ENCODE peak calls at places on chromosome 9, in nine cellular contexts. M, V, Y, B, F, W, R, K and A are unnamed samples.

GRCh38 chr9:93207326-93207814 is 23.4 kb downstream of the WNK2 start:
- DNase-seq in F (no peak), R (no peak), K (no peak), M (no peak), B (no peak), V (no peak), Y (peak; percentile 68), W (no peak), A (no peak)

GRCh38 chr9:91795500-91796241 is 154.4 kb downstream of the ROR2 start:
- DNase-seq in F (no peak), W (no peak), K (no peak), M (peak; percentile 71), V (no peak), Y (no peak), B (no peak), R (peak; percentile 65), A (no peak)

GRCh38 chr9:114266969-114267368 is 55.9 kb upstream of the ORM1 start:
- DNase-seq in K (no peak), F (no peak), W (no peak), B (no peak), Y (no peak), R (no peak), V (no peak), M (no peak), A (no peak)

GRCh38 chr9:69500925-69501324 is 171.2 kb downstream of the APBA1 start:
- DNase-seq in M (no peak), V (no peak), Y (no peak), F (no peak), W (no peak), K (no peak), R (no peak), B (no peak), A (no peak)

GRCh38 chr9:77816641-77817341 is 168.7 kb upstream of the GNA14 start:
- DNase-seq in K (no peak), B (no peak), Y (no peak), M (no peak), W (no peak), F (no peak), R (no peak), V (no peak), A (no peak)

GRCh38 chr9:36100532-36100931 is 36.0 kb upstream of the GLIPR2 start:
- DNase-seq in F (no peak), B (no peak), Y (no peak), V (no peak), W (no peak), K (no peak), M (no peak), R (no peak), A (no peak)

GRCh38 chr9:37914701-37915358 is 10.9 kb upstream of the SLC25A51 start:
- DNase-seq in M (no peak), R (no peak), B (peak; percentile 62), Y (no peak), W (no peak), V (no peak), F (no peak), K (no peak), A (peak; percentile 63)

GRCh38 chr9:4301302-4301701 is 1.4 kb upstream of the GLIS3 start:
- DNase-seq in V (no peak), W (no peak), M (no peak), K (no peak), Y (no peak), R (peak; percentile 64), F (no peak), B (no peak), A (no peak)

GRCh38 chr9:108245901-108246300 is 609.9 kb downstream of the ACTL7B start:
- DNase-seq in W (no peak), V (no peak), M (no peak), Y (no peak), R (no peak), K (no peak), F (no peak), B (no peak), A (no peak)

GRCh38 chr9:109101202-109101595 is 18.5 kb downstream of the TMEM245 start:
- DNase-seq in F (no peak), V (no peak), K (no peak), B (no peak), Y (no peak), R (no peak), M (no peak), W (no peak), A (no peak)

GRCh38 chr9:109802491-109802890 is 22.5 kb downstream of the PALM2AKAP2 start:
- DNase-seq in M (no peak), K (no peak), R (no peak), F (no peak), W (no peak), B (no peak), V (no peak), Y (no peak), A (no peak)

GRCh38 chr9:119216891-119217290 is 152.3 kb downstream of the BRINP1 start:
- DNase-seq in B (no peak), W (no peak), M (no peak), R (peak; percentile 15), K (peak; percentile 13), F (peak; percentile 60), Y (peak; percentile 30), V (no peak), A (no peak)

GRCh38 chr9:93114169-93114983 is 18.4 kb downstream of the CARD19 start:
- DNase-seq in W (no peak), B (peak; percentile 73), Y (no peak), R (no peak), M (no peak), F (no peak), K (no peak), V (no peak), A (peak; percentile 66)

GRCh38 chr9:69470186-69470977 is 145.4 kb downstream of the ENTREP1 start:
- DNase-seq in V (no peak), K (peak; percentile 84), W (no peak), R (no peak), F (peak; percentile 80), M (no peak), B (no peak), Y (peak; percentile 11), A (no peak)

GRCh38 chr9:95903398-95903797 is 27.9 kb downstream of the ERCC6L2 start:
- DNase-seq in F (no peak), Y (no peak), B (no peak), R (no peak), W (no peak), M (no peak), K (no peak), V (no peak), A (no peak)

GRCh38 chr9:96617439-96618185 is 2.0 kb downstream of the CDC14B start:
- DNase-seq in Y (no peak), F (peak; percentile 17), R (no peak), B (no peak), M (no peak), W (no peak), K (no peak), V (no peak), A (no peak)

DNA sequence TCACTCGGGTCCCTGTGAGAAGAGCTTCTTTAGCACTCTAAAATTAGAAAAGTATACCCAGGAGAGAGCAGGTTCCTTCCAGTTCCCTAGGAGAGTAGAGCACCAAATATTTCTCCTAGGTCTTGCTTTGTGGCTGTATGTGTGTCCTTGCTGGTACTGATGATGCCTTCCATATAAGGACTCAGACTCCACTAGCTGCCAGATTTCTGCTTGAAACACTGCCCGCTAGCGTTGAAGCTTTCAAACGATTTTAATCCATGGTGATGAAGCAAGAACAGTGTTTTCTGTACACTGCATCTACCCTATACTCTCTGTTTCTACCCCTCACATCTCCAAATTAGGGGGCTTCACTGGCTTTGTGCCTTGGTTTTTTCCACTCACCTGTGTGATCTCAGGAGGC is 2.4 kb upstream of the SMC2 start:
- DNase-seq in F (no peak), V (peak; percentile 17), Y (peak; percentile 55), R (no peak), B (no peak), M (no peak), K (peak; percentile 51), W (no peak), A (no peak)
- TF ChIP-seq CTCF in F (peak; percentile 2), V (no peak), Y (peak; percentile 47), R (no peak), B (no peak), M (no peak), K (peak; percentile 27), W (no peak), A (peak; percentile 32)

GRCh38 chr9:84781431-84781830 is 111.9 kb downstream of the NTRK2 start:
- DNase-seq in K (no peak), F (no peak), Y (no peak), V (peak; percentile 15), M (no peak), W (no peak), R (peak; percentile 40), B (no peak), A (no peak)
- TF ChIP-seq CTCF in K (peak; percentile 24), F (peak; percentile 46), Y (peak; percentile 23), V (peak; percentile 64), M (peak; percentile 36), W (no peak), R (peak; percentile 50), B (no peak), A (peak; percentile 15)

GRCh38 chr9:127223810-127224177 is 40.8 kb upstream of the GARNL3 start:
- DNase-seq in F (peak; percentile 18), W (no peak), R (no peak), Y (no peak), B (no peak), M (no peak), V (no peak), K (no peak), A (no peak)
- TF ChIP-seq CTCF in F (no peak), W (no peak), R (no peak), Y (no peak), B (no peak), M (no peak), V (peak; percentile 12), K (no peak), A (no peak)

GRCh38 chr9:103319979-103320378 is 324.8 kb downstream of the CYLC2 start:
- DNase-seq in F (no peak), M (no peak), V (no peak), Y (no peak), R (peak; percentile 1), B (no peak), K (no peak), W (no peak), A (no peak)
- TF ChIP-seq CTCF in F (peak; percentile 33), M (no peak), V (no peak), Y (no peak), R (no peak), B (no peak), K (no peak), W (no peak), A (no peak)